ENCODE peak calls at places on chromosomes 4 and X, in eight cellular contexts. S, E, R, C, H, K, X and L are unnamed samples.

GRCh38 chr4:4284827-4285618 is 4.9 kb downstream of the LYAR start:
- DNase-seq in H (peak; percentile 55), R (no peak), S (peak; percentile 23), K (no peak), E (no peak), C (no peak), X (peak; percentile 75), L (no peak)

GRCh38 chr4:2231082-2231481 is 10.8 kb downstream of the HAUS3 start:
- DNase-seq in K (no peak), H (no peak), S (no peak), C (no peak), R (no peak), X (no peak), E (no peak), L (no peak)

GRCh38 chr4:85673540-85673939 is 198.6 kb downstream of the ARHGAP24 start:
- DNase-seq in C (no peak), X (no peak), H (no peak), K (no peak), S (no peak), R (no peak), E (no peak), L (no peak)

GRCh38 chrX:50431623-50432022 is 39.0 kb downstream of the DGKK start:
- DNase-seq in S (no peak), C (no peak), R (no peak), K (no peak), E (no peak), H (no peak), X (no peak), L (no peak)

GRCh38 chr4:85527815-85528214 is 52.9 kb downstream of the ARHGAP24 start:
- DNase-seq in K (no peak), H (no peak), X (no peak), S (no peak), C (no peak), R (no peak), E (no peak), L (no peak)

GRCh38 chrX:78747471-78747870 is at the start of gene LPAR4:
- DNase-seq in C (no peak), K (no peak), X (no peak), S (no peak), R (no peak), H (no peak), E (no peak), L (no peak)

GRCh38 chrX:40094041-40094899 is 3.5 kb downstream of the BCOR start:
- DNase-seq in K (peak; percentile 68), C (no peak), R (no peak), H (peak; percentile 75), S (peak; percentile 53), X (peak; percentile 37), E (peak; percentile 81), L (no peak)

GRCh38 chr4:11503166-11503565 is 74.5 kb upstream of the HS3ST1 start:
- DNase-seq in S (peak; percentile 77), E (no peak), R (no peak), X (no peak), K (no peak), H (peak; percentile 72), C (peak; percentile 51), L (no peak)

GRCh38 chr4:107825072-107825789 is 499 bp downstream of the SGMS2 start:
- DNase-seq in E (peak; percentile 83), C (peak; percentile 52), K (peak; percentile 48), R (peak; percentile 22), X (peak; percentile 70), H (peak; percentile 55), S (peak; percentile 16), L (peak; percentile 44)

GRCh38 chr4:88653371-88653946 is 44.2 kb downstream of the NAP1L5 start:
- DNase-seq in C (no peak), K (no peak), E (no peak), S (no peak), R (no peak), H (no peak), X (no peak), L (no peak)

GRCh38 chrX:68921937-68922456 is 93.2 kb downstream of the EFNB1 start:
- DNase-seq in E (no peak), S (no peak), H (no peak), X (no peak), R (no peak), K (no peak), C (no peak), L (no peak)

GRCh38 chr4:6125103-6125651 is 75.2 kb downstream of the JAKMIP1 start:
- DNase-seq in X (no peak), K (no peak), S (no peak), R (no peak), E (peak; percentile 50), C (no peak), H (no peak), L (no peak)

GRCh38 chrX:37060999-37061398 is 52.8 kb downstream of the FAM47C start:
- DNase-seq in C (no peak), H (peak; percentile 23), S (no peak), R (no peak), X (peak; percentile 65), K (no peak), E (no peak), L (no peak)

GRCh38 chrX:153779891-153780677 is 757 bp upstream of the SRPK3 start:
- DNase-seq in X (no peak), H (no peak), R (no peak), E (no peak), C (no peak), S (no peak), K (no peak), L (no peak)

GRCh38 chrX:115031989-115032388 is 14.6 kb upstream of the IL13RA2 start:
- DNase-seq in H (no peak), C (no peak), S (no peak), E (no peak), X (no peak), K (no peak), R (no peak), L (no peak)

GRCh38 chr4:94939791-94940530 is 182.2 kb downstream of the BMPR1B start:
- DNase-seq in C (no peak), K (no peak), H (no peak), X (peak; percentile 51), R (no peak), E (no peak), S (no peak), L (no peak)

GRCh38 chr4:142781114-142781513 is 65.0 kb downstream of the INPP4B start:
- DNase-seq in E (no peak), S (no peak), X (peak; percentile 29), C (no peak), K (no peak), R (no peak), H (no peak), L (no peak)

GRCh38 chr4:17562157-17562556 is 14.8 kb upstream of the LAP3 start:
- DNase-seq in C (no peak), R (no peak), E (no peak), S (no peak), X (no peak), H (no peak), K (no peak), L (no peak)

GRCh38 chrX:115573172-115573571 is 12.2 kb downstream of the PLS3 start:
- DNase-seq in S (no peak), R (no peak), K (no peak), C (no peak), E (no peak), X (no peak), H (no peak), L (no peak)

GRCh38 chr4:73603307-73603710 is 16.9 kb downstream of the RASSF6 start:
- DNase-seq in R (no peak), S (no peak), E (no peak), H (no peak), K (no peak), C (no peak), X (peak; percentile 56), L (no peak)

GRCh38 chr4:55732864-55733263 is 86.7 kb upstream of the EXOC1L start:
- DNase-seq in S (no peak), R (no peak), C (no peak), K (no peak), H (no peak), X (no peak), E (no peak), L (no peak)

GRCh38 chr4:55733874-55734437 is 85.6 kb upstream of the EXOC1L start:
- DNase-seq in S (peak; percentile 16), K (peak; percentile 60), H (peak; percentile 48), R (no peak), C (peak; percentile 65), E (no peak), X (peak; percentile 96), L (no peak)

GRCh38 chr4:55736605-55737183 is 82.9 kb upstream of the EXOC1L start:
- DNase-seq in K (no peak), E (no peak), H (no peak), R (no peak), C (no peak), S (no peak), X (peak; percentile 27), L (no peak)
- TF ChIP-seq CTCF in K (peak; percentile 35), E (no peak), H (peak; percentile 24), R (peak; percentile 43), C (peak; percentile 15), S (no peak), X (peak; percentile 47), L (peak; percentile 52)

GRCh38 chrX:9983463-9983862 is 16.3 kb downstream of the CLDN34 start:
- DNase-seq in H (no peak), S (no peak), X (no peak), C (no peak), R (no peak), E (no peak), K (no peak), L (no peak)

GRCh38 chrX:9992724-9993123 is 25.6 kb downstream of the CLDN34 start:
- DNase-seq in H (no peak), E (no peak), C (no peak), R (no peak), X (no peak), S (no peak), K (no peak), L (no peak)

GRCh38 chrX:9992061-9992460 is 24.9 kb downstream of the CLDN34 start:
- DNase-seq in H (no peak), E (no peak), R (no peak), X (no peak), C (no peak), S (no peak), K (no peak), L (no peak)

GRCh38 chrX:9988762-9989161 is 21.6 kb downstream of the CLDN34 start:
- DNase-seq in E (no peak), C (no peak), K (no peak), H (no peak), R (no peak), S (no peak), X (peak; percentile 54), L (no peak)
- TF ChIP-seq CTCF in E (peak; percentile 15), C (peak; percentile 40), K (peak; percentile 43), H (peak; percentile 50), R (peak; percentile 51), S (peak; percentile 7), X (peak; percentile 70), L (peak; percentile 26)

DNA sequence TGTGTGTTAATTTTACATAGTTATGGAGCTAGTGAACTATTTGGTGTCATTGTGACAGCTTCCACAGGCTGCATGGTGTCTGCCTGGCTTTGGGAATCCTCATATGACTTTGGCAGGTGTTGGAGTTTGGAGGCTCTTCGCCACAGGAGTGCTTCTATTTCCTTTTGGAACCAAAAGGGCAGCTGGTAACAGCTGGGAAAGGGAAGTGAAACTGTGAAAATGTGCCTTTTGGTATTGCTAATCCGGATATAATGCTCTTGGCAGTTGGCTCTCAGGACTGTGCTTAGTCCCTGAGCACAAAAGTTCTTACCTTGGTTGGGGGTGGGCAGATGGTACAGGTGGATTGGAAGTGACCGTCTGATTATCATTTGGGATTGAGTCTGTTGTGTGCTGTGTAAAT is 18.1 kb downstream of the OFD1 start:
- DNase-seq in S (no peak), K (no peak), C (no peak), R (no peak), E (no peak), H (no peak), X (no peak), L (no peak)
- TF ChIP-seq CTCF in S (no peak), K (no peak), C (no peak), R (no peak), E (no peak), H (no peak), X (no peak), L (no peak)

GRCh38 chrX:38985375-38985774 is 184.1 kb downstream of the MID1IP1 start:
- DNase-seq in X (peak; percentile 18), C (no peak), R (no peak), E (no peak), S (no peak), K (no peak), H (no peak), L (no peak)
- TF ChIP-seq CTCF in X (no peak), C (no peak), R (no peak), E (no peak), S (peak; percentile 6), K (peak; percentile 35), H (no peak), L (no peak)